ENCODE peak calls at places on chromosomes 4 and X, in six cellular contexts. One of them, this sample, is unnamed. For H3K9me3, the result is how much of the 10 kb centered on the place peaks cover.

GRCh38 chr4:68581382-68582338 is 5.5 kb upstream of the UGT2B17 start:
- DNase-seq in sigmoid colon: no peak
- DNase-seq in uterus: no peak
- DNase-seq in stomach: no peak
- DNase-seq in H9: no peak
- DNase-seq in upper lobe of right lung: no peak
- DNase-seq in this sample: no peak

GRCh38 chr4:82629238-82630000 is 67.6 kb upstream of the TMEM150C start:
- DNase-seq in sigmoid colon: no peak
- DNase-seq in uterus: no peak
- DNase-seq in stomach: no peak
- DNase-seq in H9: no peak
- DNase-seq in upper lobe of right lung: no peak
- DNase-seq in this sample: no peak

GRCh38 chr4:6885953-6886557 is 23.6 kb upstream of the TBC1D14 start:
- DNase-seq in sigmoid colon: peak
- DNase-seq in uterus: peak
- DNase-seq in stomach: peak
- DNase-seq in H9: no peak
- DNase-seq in upper lobe of right lung: peak
- DNase-seq in this sample: peak

GRCh38 chr4:78627046-78627965 is 75.7 kb downstream of the ANXA3 start:
- DNase-seq in sigmoid colon: no peak
- DNase-seq in uterus: no peak
- DNase-seq in stomach: no peak
- DNase-seq in H9: no peak
- DNase-seq in upper lobe of right lung: no peak
- DNase-seq in this sample: no peak

GRCh38 chr4:95415346-95415771 is 133.4 kb downstream of the UNC5C start:
- DNase-seq in sigmoid colon: no peak
- DNase-seq in uterus: no peak
- DNase-seq in stomach: no peak
- DNase-seq in H9: no peak
- DNase-seq in upper lobe of right lung: no peak
- DNase-seq in this sample: no peak

GRCh38 chr4:77020017-77020416 is 55.8 kb downstream of the CCNI start:
- DNase-seq in sigmoid colon: no peak
- DNase-seq in uterus: no peak
- DNase-seq in stomach: no peak
- DNase-seq in H9: no peak
- DNase-seq in upper lobe of right lung: no peak
- DNase-seq in this sample: no peak

GRCh38 chrX:47539860-47540259 is 21.1 kb upstream of the ARAF start:
- DNase-seq in sigmoid colon: no peak
- DNase-seq in uterus: no peak
- DNase-seq in stomach: no peak
- DNase-seq in H9: no peak
- DNase-seq in upper lobe of right lung: no peak
- DNase-seq in this sample: no peak

GRCh38 chrX:107565005-107565404 is 63.3 kb upstream of the PRPS1 start:
- DNase-seq in sigmoid colon: no peak
- DNase-seq in uterus: no peak
- DNase-seq in stomach: no peak
- DNase-seq in H9: no peak
- DNase-seq in upper lobe of right lung: no peak
- DNase-seq in this sample: no peak

GRCh38 chrX:53080628-53081580 is 1.3 kb upstream of the TSPYL2 start:
- DNase-seq in sigmoid colon: no peak
- DNase-seq in uterus: no peak
- DNase-seq in stomach: no peak
- DNase-seq in H9: no peak
- DNase-seq in upper lobe of right lung: no peak
- DNase-seq in this sample: no peak

GRCh38 chr4:44623687-44624086 is 27.7 kb downstream of the YIPF7 start:
- DNase-seq in sigmoid colon: no peak
- DNase-seq in uterus: no peak
- DNase-seq in stomach: no peak
- DNase-seq in H9: no peak
- DNase-seq in upper lobe of right lung: no peak
- DNase-seq in this sample: no peak

DNA sequence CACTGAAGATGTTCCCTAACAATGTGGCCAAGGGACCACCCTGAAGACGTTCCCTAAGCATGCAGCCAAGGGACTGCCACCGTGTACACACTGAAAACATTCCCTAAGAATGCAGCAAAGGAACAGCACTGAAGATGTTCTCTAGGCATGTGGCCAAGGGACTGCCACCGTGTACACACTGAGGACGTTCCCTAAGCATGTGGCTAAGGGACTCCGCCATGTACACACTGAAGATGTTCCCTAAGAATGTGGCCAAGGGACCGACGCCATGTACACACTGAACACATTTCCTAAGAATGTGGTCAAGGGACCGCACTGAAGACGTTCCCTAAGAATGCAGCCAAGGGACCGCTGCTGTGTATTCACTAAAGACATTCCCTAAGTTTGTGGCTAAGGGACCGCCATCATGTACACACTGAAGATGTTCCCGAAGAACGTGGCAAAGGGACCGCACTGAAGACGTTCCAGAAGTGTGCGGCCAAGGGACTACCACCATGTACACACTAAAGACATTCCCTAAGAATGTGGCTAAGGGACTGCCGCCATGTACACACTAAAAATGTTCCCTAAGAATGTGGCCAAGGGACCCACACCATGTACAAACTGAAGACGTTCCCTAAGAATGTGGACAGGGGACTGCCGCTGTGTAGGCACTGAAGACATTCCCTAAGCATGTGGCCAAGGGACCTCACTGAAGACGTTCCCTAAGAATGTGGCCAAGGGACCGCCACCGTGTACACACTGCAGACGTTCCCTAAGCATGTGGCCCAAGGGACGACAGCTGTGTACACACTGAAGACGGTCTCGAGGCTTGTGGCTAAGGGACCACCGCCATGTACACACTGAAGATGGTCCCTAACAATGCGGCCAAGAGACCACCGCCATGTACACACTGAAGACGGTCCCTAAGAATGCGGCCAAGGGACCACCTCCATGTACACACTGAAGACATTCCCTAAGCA is 54.8 kb downstream of the DHRSX start:
- DNase-seq in sigmoid colon: peak
- DNase-seq in uterus: no peak
- DNase-seq in stomach: no peak
- DNase-seq in H9: no peak
- DNase-seq in upper lobe of right lung: peak
- DNase-seq in this sample: no peak
- H3K9me3 ChIP-seq in sigmoid colon: under half
- H3K9me3 ChIP-seq in uterus: under half
- H3K9me3 ChIP-seq in stomach: under half
- H3K9me3 ChIP-seq in H9: under half
- H3K9me3 ChIP-seq in upper lobe of right lung: under half
- H3K9me3 ChIP-seq in this sample: under half

GRCh38 chrX:22538581-22538980 is 265.9 kb downstream of the CBLL2 start:
- DNase-seq in sigmoid colon: no peak
- DNase-seq in uterus: no peak
- DNase-seq in stomach: no peak
- DNase-seq in H9: no peak
- DNase-seq in upper lobe of right lung: no peak
- DNase-seq in this sample: no peak
- H3K9me3 ChIP-seq in sigmoid colon: under half
- H3K9me3 ChIP-seq in uterus: under half
- H3K9me3 ChIP-seq in stomach: under half
- H3K9me3 ChIP-seq in H9: under half
- H3K9me3 ChIP-seq in upper lobe of right lung: under half
- H3K9me3 ChIP-seq in this sample: under half

GRCh38 chr4:14236359-14236758 is 608.8 kb upstream of the BOD1L1 start:
- DNase-seq in sigmoid colon: no peak
- DNase-seq in uterus: no peak
- DNase-seq in stomach: no peak
- DNase-seq in H9: no peak
- DNase-seq in upper lobe of right lung: no peak
- DNase-seq in this sample: no peak

GRCh38 chr4:14237911-14238310 is 610.4 kb upstream of the BOD1L1 start:
- DNase-seq in sigmoid colon: no peak
- DNase-seq in uterus: no peak
- DNase-seq in stomach: no peak
- DNase-seq in H9: no peak
- DNase-seq in upper lobe of right lung: no peak
- DNase-seq in this sample: no peak

GRCh38 chr4:14241574-14241973 is 614.0 kb upstream of the BOD1L1 start:
- DNase-seq in sigmoid colon: no peak
- DNase-seq in uterus: no peak
- DNase-seq in stomach: no peak
- DNase-seq in H9: no peak
- DNase-seq in upper lobe of right lung: no peak
- DNase-seq in this sample: no peak
- H3K9me3 ChIP-seq in sigmoid colon: under half
- H3K9me3 ChIP-seq in uterus: under half
- H3K9me3 ChIP-seq in stomach: under half
- H3K9me3 ChIP-seq in H9: under half
- H3K9me3 ChIP-seq in upper lobe of right lung: under half
- H3K9me3 ChIP-seq in this sample: under half

GRCh38 chr4:38055566-38055965 is 95.4 kb downstream of the PTTG2 start:
- DNase-seq in sigmoid colon: no peak
- DNase-seq in uterus: no peak
- DNase-seq in stomach: no peak
- DNase-seq in H9: peak
- DNase-seq in upper lobe of right lung: no peak
- DNase-seq in this sample: peak
- H3K9me3 ChIP-seq in sigmoid colon: under half
- H3K9me3 ChIP-seq in uterus: under half
- H3K9me3 ChIP-seq in stomach: under half
- H3K9me3 ChIP-seq in H9: under half
- H3K9me3 ChIP-seq in upper lobe of right lung: under half
- H3K9me3 ChIP-seq in this sample: under half

GRCh38 chrX:40010550-40011364 is 87.0 kb downstream of the BCOR start:
- DNase-seq in sigmoid colon: no peak
- DNase-seq in uterus: no peak
- DNase-seq in stomach: no peak
- DNase-seq in H9: peak
- DNase-seq in upper lobe of right lung: no peak
- DNase-seq in this sample: peak
- H3K9me3 ChIP-seq in sigmoid colon: under half
- H3K9me3 ChIP-seq in uterus: under half
- H3K9me3 ChIP-seq in stomach: under half
- H3K9me3 ChIP-seq in H9: under half
- H3K9me3 ChIP-seq in upper lobe of right lung: under half
- H3K9me3 ChIP-seq in this sample: under half

GRCh38 chrX:2150722-2151121 is 350.1 kb downstream of the DHRSX start:
- DNase-seq in sigmoid colon: no peak
- DNase-seq in uterus: no peak
- DNase-seq in stomach: no peak
- DNase-seq in H9: no peak
- DNase-seq in upper lobe of right lung: no peak
- DNase-seq in this sample: no peak

GRCh38 chrX:2145672-2146412 is 354.9 kb downstream of the DHRSX start:
- DNase-seq in sigmoid colon: no peak
- DNase-seq in uterus: no peak
- DNase-seq in stomach: no peak
- DNase-seq in H9: no peak
- DNase-seq in upper lobe of right lung: no peak
- DNase-seq in this sample: no peak

GRCh38 chrX:2147928-2148327 is 352.8 kb downstream of the DHRSX start:
- DNase-seq in sigmoid colon: no peak
- DNase-seq in uterus: no peak
- DNase-seq in stomach: no peak
- DNase-seq in H9: no peak
- DNase-seq in upper lobe of right lung: no peak
- DNase-seq in this sample: no peak
- H3K9me3 ChIP-seq in sigmoid colon: under half
- H3K9me3 ChIP-seq in uterus: under half
- H3K9me3 ChIP-seq in stomach: under half
- H3K9me3 ChIP-seq in H9: under half
- H3K9me3 ChIP-seq in upper lobe of right lung: under half
- H3K9me3 ChIP-seq in this sample: under half

GRCh38 chr4:109600431-109600830 is 40.4 kb downstream of the MCUB start:
- DNase-seq in sigmoid colon: no peak
- DNase-seq in uterus: no peak
- DNase-seq in stomach: no peak
- DNase-seq in H9: no peak
- DNase-seq in upper lobe of right lung: no peak
- DNase-seq in this sample: no peak
- H3K9me3 ChIP-seq in sigmoid colon: under half
- H3K9me3 ChIP-seq in uterus: under half
- H3K9me3 ChIP-seq in stomach: under half
- H3K9me3 ChIP-seq in H9: under half
- H3K9me3 ChIP-seq in upper lobe of right lung: under half
- H3K9me3 ChIP-seq in this sample: under half

DNA sequence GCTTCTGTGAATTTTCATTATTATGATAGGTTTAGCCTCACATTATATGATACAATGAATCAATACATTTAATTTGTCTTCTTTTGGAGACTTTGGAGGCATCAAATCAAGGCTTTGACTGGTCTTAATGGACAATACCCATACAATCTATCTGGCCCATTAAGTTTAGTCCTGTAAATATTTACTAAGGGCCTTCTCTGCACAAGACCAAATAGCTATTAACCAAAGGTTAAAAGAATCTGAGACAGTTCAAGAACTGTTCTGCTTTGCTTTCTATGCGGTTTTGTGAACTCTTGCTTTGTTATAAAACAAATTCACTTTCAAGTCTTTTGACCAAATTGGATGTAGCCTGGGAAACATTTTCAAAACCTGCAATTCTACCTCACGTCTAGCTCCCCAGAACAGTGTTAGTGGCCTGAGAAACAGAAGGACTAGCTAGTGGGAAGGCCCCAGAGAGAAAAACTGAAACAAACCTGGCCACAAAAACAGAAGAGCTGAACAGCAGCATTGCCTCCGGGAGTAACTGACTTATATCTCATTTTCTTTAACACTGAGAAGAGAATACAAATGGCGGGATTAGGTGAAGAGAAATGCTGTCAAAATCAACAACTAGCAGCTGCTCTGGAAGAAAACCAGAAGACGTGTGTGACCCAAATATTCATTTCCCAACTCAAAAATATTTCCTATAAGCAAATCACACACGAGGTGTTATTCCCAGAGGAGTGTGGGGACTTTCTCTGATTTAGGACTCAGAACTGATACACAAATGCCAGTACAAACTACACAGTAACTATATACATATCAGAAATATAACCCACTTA is 548 bp downstream of the TLR1 start:
- DNase-seq in sigmoid colon: no peak
- DNase-seq in uterus: no peak
- DNase-seq in stomach: no peak
- DNase-seq in H9: no peak
- DNase-seq in upper lobe of right lung: no peak
- DNase-seq in this sample: no peak
- H3K9me3 ChIP-seq in sigmoid colon: under half
- H3K9me3 ChIP-seq in uterus: under half
- H3K9me3 ChIP-seq in stomach: under half
- H3K9me3 ChIP-seq in H9: under half
- H3K9me3 ChIP-seq in upper lobe of right lung: under half
- H3K9me3 ChIP-seq in this sample: under half

This sample was measured in WERI-Rb-1.